ENCODE peak calls at places on chromosomes 12 and 14, in five cellular contexts. M is breast epithelium, B is adrenal gland, Y is lower leg skin, Z is spleen. U is an unnamed sample.

GRCh38 chr14:75123991-75124390 is 2.9 kb downstream of the NEK9 start:
- DNase-seq in M (no peak), Z (no peak), Y (no peak), B (peak), U (no peak)

GRCh38 chr14:34872822-34873590 is 2.2 kb downstream of the BAZ1A start:
- DNase-seq in Z (no peak), B (no peak), M (no peak), Y (peak), U (peak)

GRCh38 chr12:46933947-46934346 is 108.2 kb upstream of the SLC38A4 start:
- DNase-seq in M (no peak), Y (no peak), B (no peak), Z (no peak), U (no peak)

GRCh38 chr14:35949933-35950332 is 123.8 kb downstream of the BRMS1L start:
- DNase-seq in M (no peak), Y (no peak), B (no peak), Z (no peak), U (no peak)

GRCh38 chr12:116642101-116642500 is 82.9 kb downstream of the MAP1LC3B2 start:
- DNase-seq in Y (no peak), M (no peak), Z (no peak), B (no peak), U (no peak)

GRCh38 chr14:21103165-21103709 is 2.4 kb downstream of the TMEM253 start:
- DNase-seq in M (no peak), B (no peak), Z (no peak), Y (no peak), U (no peak)

GRCh38 chr12:12477532-12477890 is 85.2 kb downstream of the DUSP16 start:
- DNase-seq in M (no peak), Z (no peak), Y (no peak), B (no peak), U (no peak)

GRCh38 chr12:110347767-110348166 is 55.7 kb downstream of the ANAPC7 start:
- DNase-seq in B (no peak), M (no peak), Y (no peak), Z (no peak), U (no peak)

GRCh38 chr14:28772613-28773012 is 6.0 kb downstream of the FOXG1 start:
- DNase-seq in Y (no peak), M (no peak), Z (no peak), B (no peak), U (no peak)

GRCh38 chr14:64569108-64570045 is 19.6 kb downstream of the PPP1R36 start:
- DNase-seq in Y (peak), Z (no peak), M (no peak), B (peak), U (no peak)

GRCh38 chr14:24232645-24233537 is at the start of gene GMPR2:
- DNase-seq in Y (no peak), M (no peak), B (peak), Z (peak), U (no peak)

GRCh38 chr12:67222302-67222701 is 46.9 kb upstream of the CAND1 start:
- DNase-seq in B (no peak), M (no peak), Y (no peak), Z (no peak), U (no peak)

GRCh38 chr12:65508281-65509035 is 230.0 kb downstream of the MSRB3 start:
- DNase-seq in M (no peak), Z (no peak), B (no peak), Y (no peak), U (no peak)

GRCh38 chr12:132593938-132594358 is 16.4 kb downstream of the LRCOL1 start:
- DNase-seq in Y (peak), Z (peak), B (peak), M (peak), U (no peak)

GRCh38 chr12:64010069-64010686 is 165.7 kb downstream of the SRGAP1 start:
- DNase-seq in M (no peak), B (no peak), Y (no peak), Z (no peak), U (no peak)

GRCh38 chr12:68189766-68190700 is 30.5 kb upstream of the IFNG start:
- DNase-seq in M (no peak), B (no peak), Y (no peak), Z (no peak), U (no peak)

GRCh38 chr14:75293920-75294648 is 15.5 kb downstream of the FOS start:
- DNase-seq in Z (peak), Y (peak), M (peak), B (peak), U (peak)

GRCh38 chr12:90216815-90217214 is 508.2 kb upstream of the ATP2B1 start:
- DNase-seq in M (no peak), Z (no peak), Y (no peak), B (no peak), U (no peak)

GRCh38 chr12:100404769-100405407 is 48.0 kb downstream of the SLC17A8 start:
- DNase-seq in B (no peak), M (no peak), Y (no peak), Z (no peak), U (peak)

GRCh38 chr14:66709292-66709691 is 201.3 kb downstream of the GPHN start:
- DNase-seq in Z (no peak), M (no peak), B (no peak), Y (no peak), U (no peak)

GRCh38 chr14:36663404-36664321 is 2.0 kb downstream of the PAX9 start:
- DNase-seq in Z (no peak), Y (no peak), B (no peak), M (no peak), U (no peak)

GRCh38 chr14:95495538-95496025 is 20.9 kb downstream of the SYNE3 start:
- DNase-seq in Z (peak), M (no peak), Y (no peak), B (no peak), U (peak)

GRCh38 chr12:63034601-63035000 is 99.7 kb upstream of the PPM1H start:
- DNase-seq in Y (no peak), Z (no peak), B (no peak), M (no peak), U (no peak)

GRCh38 chr12:48119078-48119833 is at the start of gene PFKM:
- DNase-seq in B (peak), Z (peak), M (peak), Y (peak), U (peak)
- TF ChIP-seq POLR2A in B (peak), Z (no peak), M (no peak), Y (no peak), U (peak)

GRCh38 chr14:58395815-58396626 is at the start of gene TOMM20L:
- DNase-seq in Z (peak), Y (peak), B (peak), M (peak), U (peak)
- TF ChIP-seq POLR2A in Z (no peak), Y (no peak), B (peak), M (no peak), U (no peak)

DNA sequence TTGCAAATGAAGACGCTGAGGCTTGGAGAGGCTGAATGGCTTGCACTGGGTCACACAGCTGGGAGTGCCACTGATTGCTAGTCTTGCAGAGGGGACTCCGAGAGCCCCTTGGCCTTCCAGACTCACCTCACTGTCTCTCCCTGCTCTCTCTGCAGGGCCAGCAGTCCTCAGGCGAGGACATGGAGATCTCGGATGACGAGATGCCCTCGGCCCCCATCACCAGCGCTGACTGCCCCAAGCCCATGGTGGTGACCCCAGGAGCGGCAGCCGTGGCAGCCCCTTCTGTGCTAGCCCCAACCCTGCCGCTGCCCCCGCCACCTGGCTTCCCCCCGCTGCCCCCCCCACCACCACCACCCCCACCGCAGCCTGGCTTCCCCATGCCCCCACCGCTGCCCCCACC is 10.1 kb downstream of the SETD1B start:
- DNase-seq in B (no peak), Y (no peak), Z (peak), M (no peak), U (no peak)
- TF ChIP-seq POLR2A in B (no peak), Y (no peak), Z (no peak), M (no peak), U (no peak)

DNA sequence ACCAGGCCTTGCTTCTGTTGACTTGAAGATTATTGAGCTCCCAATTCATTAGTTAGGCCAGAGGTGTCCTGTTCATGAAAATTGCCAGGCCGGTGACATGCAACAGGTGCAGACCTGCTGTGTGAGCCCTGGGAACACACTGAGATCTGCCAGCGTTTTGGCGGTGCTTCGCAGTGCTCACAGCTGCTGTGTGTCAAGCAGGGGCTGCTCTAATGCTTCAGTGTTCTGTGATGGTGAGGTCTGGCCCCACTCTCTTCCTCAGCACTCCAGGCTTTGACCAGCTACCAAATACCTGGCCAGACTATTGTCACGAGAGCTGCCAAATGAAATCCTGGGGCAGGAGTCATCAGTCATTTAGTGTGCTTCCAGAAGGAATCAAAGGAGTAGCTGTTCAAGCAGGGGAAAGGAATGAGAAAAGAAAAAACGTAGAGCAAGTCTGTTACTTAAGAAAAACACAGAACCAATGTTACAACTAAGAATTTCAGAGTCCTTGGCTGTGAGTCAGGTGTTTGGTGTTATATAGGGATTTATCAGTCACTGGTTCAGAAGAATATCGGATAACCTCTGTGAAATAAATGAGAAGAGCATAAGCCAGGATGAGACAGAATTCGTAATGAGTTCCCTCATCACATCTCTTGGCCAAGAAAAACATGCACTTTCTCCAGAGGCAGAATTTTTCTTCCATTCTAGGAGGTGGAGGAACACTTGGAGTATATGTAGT is 150.8 kb downstream of the FBXL14 start:
- DNase-seq in M (no peak), Z (no peak), Y (no peak), B (no peak), U (no peak)
- TF ChIP-seq POLR2A in M (no peak), Z (no peak), Y (no peak), B (no peak), U (no peak)

U was measured in GM12891.